ENCODE peak calls at places on chromosomes 11 and 22, in five cellular contexts. S is left ventricle myocardium inferior, K is mesenchymal stem cell, H is endodermal cell, N is fibroblast of lung. L is an unnamed sample. For H3K36me3 and H3K27me3, the result is how much of the 10 kb centered on the place peaks cover.

GRCh38 chr11:2074266-2074825 is 64.8 kb downstream of the IGF2 start:
- DNase-seq in S (no peak), K (no peak), H (peak), N (no peak), L (no peak)

GRCh38 chr11:112584674-112585073 is 324.0 kb upstream of the PLET1 start:
- DNase-seq in S (no peak), K (no peak), H (peak), N (no peak), L (no peak)

GRCh38 chr11:61762798-61763197 is 10.4 kb downstream of the MYRF start:
- DNase-seq in S (no peak), K (no peak), H (no peak), N (no peak), L (no peak)

GRCh38 chr11:28619870-28620540 is 511.8 kb downstream of the METTL15 start:
- DNase-seq in S (no peak), K (peak), H (no peak), N (peak), L (no peak)

GRCh38 chr11:100759856-100760255 is 72.8 kb downstream of the ARHGAP42 start:
- DNase-seq in S (no peak), K (no peak), H (no peak), N (no peak), L (no peak)

GRCh38 chr11:118334746-118335145 is 7.8 kb downstream of the CD3D start:
- DNase-seq in S (no peak), K (no peak), H (no peak), N (no peak), L (no peak)

GRCh38 chr11:11010624-11011127 is 152.8 kb upstream of the ZBED5 start:
- DNase-seq in S (peak), K (peak), H (peak), N (peak), L (no peak)

GRCh38 chr11:2990617-2991476 is 1.3 kb downstream of the NAP1L4 start:
- DNase-seq in S (no peak), K (peak), H (no peak), N (peak), L (no peak)

GRCh38 chr11:68146704-68147474 is 25.7 kb upstream of the CHKA start:
- DNase-seq in S (no peak), K (peak), H (peak), N (peak), L (no peak)

GRCh38 chr22:44816141-44816540 is 63.8 kb downstream of the ARHGAP8 start:
- DNase-seq in S (peak), K (no peak), H (peak), N (no peak), L (no peak)

GRCh38 chr11:9853929-9854557 is 190.2 kb downstream of the SWAP70 start:
- DNase-seq in S (no peak), K (no peak), H (no peak), N (no peak), L (no peak)

GRCh38 chr22:42929838-42930155 is 72.7 kb upstream of the ARFGAP3 start:
- DNase-seq in S (no peak), K (no peak), H (no peak), N (no peak), L (no peak)

GRCh38 chr11:72072348-72072747 is 8.0 kb downstream of the NUMA1 start:
- DNase-seq in S (no peak), K (peak), H (no peak), N (peak), L (peak)

GRCh38 chr11:91641153-91641552 is 583.5 kb upstream of the FAT3 start:
- DNase-seq in S (no peak), K (no peak), H (no peak), N (no peak), L (no peak)

GRCh38 chr22:29275819-29276565 is 7.9 kb downstream of the EWSR1 start:
- DNase-seq in S (no peak), K (no peak), H (no peak), N (no peak), L (no peak)

GRCh38 chr11:64752106-64752970 is 7.4 kb downstream of the PYGM start:
- DNase-seq in S (no peak), K (no peak), H (no peak), N (no peak), L (no peak)

GRCh38 chr11:69387409-69387885 is 93.5 kb downstream of the MYEOV start:
- DNase-seq in S (no peak), K (no peak), H (no peak), N (no peak), L (no peak)

GRCh38 chr11:31106963-31107576 is 262.5 kb downstream of the DCDC1 start:
- DNase-seq in S (peak), K (peak), H (peak), N (peak), L (no peak)

GRCh38 chr22:19962246-19962908 is 20.8 kb upstream of the TXNRD2 start:
- DNase-seq in S (peak), K (peak), H (peak), N (peak), L (no peak)

GRCh38 chr11:7252683-7253213 is 1.0 kb downstream of the SYT9 start:
- DNase-seq in S (no peak), K (no peak), H (no peak), N (no peak), L (no peak)

GRCh38 chr11:130760515-130761125 is 155.7 kb downstream of the SNX19 start:
- DNase-seq in S (no peak), K (no peak), H (peak), N (no peak), L (no peak)

GRCh38 chr22:43236401-43237166 is 49.6 kb upstream of the TTLL12 start:
- DNase-seq in S (peak), K (no peak), H (no peak), N (no peak), L (no peak)

GRCh38 chr11:78791254-78791653 is 216.6 kb upstream of the NARS2 start:
- DNase-seq in S (no peak), K (peak), H (no peak), N (peak), L (no peak)

GRCh38 chr22:29245626-29246385 is 22.0 kb downstream of the RHBDD3 start:
- DNase-seq in S (peak), K (peak), H (peak), N (peak), L (no peak)

GRCh38 chr22:42179616-42180015 is 49.0 kb upstream of the CYP2D6 start:
- DNase-seq in S (no peak), K (peak), H (peak), N (peak), L (peak)

GRCh38 chr11:63595296-63595695 is 18.9 kb downstream of the PLAAT3 start:
- DNase-seq in S (no peak), K (no peak), H (peak), N (peak), L (no peak)

GRCh38 chr11:61921446-61921845 is 4.1 kb upstream of the RAB3IL1 start:
- DNase-seq in S (no peak), K (no peak), H (no peak), N (no peak), L (no peak)

GRCh38 chr22:30511109-30511508 is 5.6 kb upstream of the SEC14L4 start:
- DNase-seq in S (no peak), K (no peak), H (no peak), N (no peak), L (no peak)

GRCh38 chr11:614091-614582 is 1.6 kb downstream of the IRF7 start:
- DNase-seq in S (no peak), K (no peak), H (no peak), N (no peak), L (no peak)

GRCh38 chr11:72245232-72245816 is 1.3 kb upstream of the PHOX2A start:
- DNase-seq in S (no peak), K (no peak), H (peak), N (no peak), L (no peak)

GRCh38 chr11:64305691-64306562 is 603 bp downstream of the ESRRA start:
- DNase-seq in S (peak), K (peak), H (peak), N (peak), L (no peak)

GRCh38 chr11:69558519-69558941 is 77.1 kb downstream of the LINC01488 start:
- DNase-seq in S (no peak), K (no peak), H (no peak), N (no peak), L (no peak)

GRCh38 chr11:65941720-65942310 is 3.5 kb upstream of the TSGA10IP start:
- DNase-seq in S (no peak), K (no peak), H (no peak), N (no peak), L (no peak)

GRCh38 chr11:128582496-128583366 is 4.6 kb downstream of the ETS1 start:
- DNase-seq in S (no peak), K (peak), H (peak), N (peak), L (peak)

GRCh38 chr11:68503792-68504191 is 43.2 kb downstream of the PPP6R3 start:
- DNase-seq in S (no peak), K (no peak), H (no peak), N (no peak), L (no peak)

GRCh38 chr22:26588749-26589366 is 1.1 kb downstream of the TPST2 start:
- DNase-seq in S (no peak), K (no peak), H (no peak), N (no peak), L (no peak)

GRCh38 chr22:48098936-48099245 is 1336.4 kb downstream of the TBC1D22A start:
- DNase-seq in S (no peak), K (no peak), H (peak), N (no peak), L (no peak)
- H3K4me3 ChIP-seq in S (no peak), K (no peak), H (no peak), N (no peak), L (no peak)

DNA sequence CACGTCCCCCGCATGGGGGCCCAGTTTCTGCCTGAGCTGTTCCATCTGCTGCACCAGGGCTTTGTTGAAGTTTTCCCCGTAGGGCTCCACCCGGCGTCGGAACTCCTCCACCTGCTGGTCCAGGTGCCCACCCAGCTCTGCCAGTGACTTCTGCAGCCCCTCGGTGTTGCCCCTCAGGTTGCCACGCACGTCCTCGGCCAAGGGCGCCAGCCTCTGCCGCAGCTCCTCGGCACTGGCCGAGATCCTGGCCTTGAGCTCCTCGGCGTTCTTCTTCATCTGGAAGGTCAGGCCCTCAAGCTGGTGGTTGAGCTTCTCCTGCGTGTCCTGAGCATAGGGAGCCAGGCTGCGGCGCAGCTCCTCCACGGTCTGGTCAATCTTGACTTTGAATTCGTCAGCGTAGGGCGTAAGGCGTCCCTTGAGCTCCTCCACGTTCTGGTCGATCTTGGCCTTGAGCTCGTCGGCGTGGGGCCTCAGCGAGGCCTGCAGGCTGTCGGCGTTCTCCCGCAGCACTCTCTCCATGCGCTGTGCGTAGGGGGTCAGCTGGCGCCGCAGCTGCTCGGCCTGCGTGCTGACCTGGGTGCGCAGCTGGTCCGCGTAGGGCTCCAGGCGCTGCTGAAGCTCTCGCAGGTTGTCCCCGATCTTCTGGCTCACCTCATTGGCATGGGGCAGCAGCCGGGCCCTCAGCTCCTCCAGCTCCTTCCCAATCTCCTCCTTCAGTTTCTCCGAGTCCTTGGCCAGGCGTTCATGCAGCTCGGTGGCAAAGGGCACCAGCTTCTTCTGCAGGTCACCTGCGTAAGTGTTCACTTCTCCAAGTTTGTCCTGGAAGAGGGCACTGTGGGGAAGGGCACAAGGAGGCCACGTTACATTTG is 1.8 kb downstream of the APOA4 start:
- DNase-seq in S (no peak), K (no peak), H (no peak), N (no peak), L (no peak)
- H3K36me3 ChIP-seq in S (under half), K (under half), H (under half), N (under half), L (under half)

GRCh38 chr22:49297286-49297870 is 530.3 kb downstream of the BRD1 start:
- DNase-seq in S (no peak), K (no peak), H (no peak), N (no peak), L (no peak)

GRCh38 chr22:49299821-49300231 is 527.8 kb downstream of the BRD1 start:
- DNase-seq in S (no peak), K (no peak), H (peak), N (no peak), L (no peak)

GRCh38 chr22:49298834-49299750 is 528.6 kb downstream of the BRD1 start:
- DNase-seq in S (no peak), K (no peak), H (no peak), N (no peak), L (no peak)

GRCh38 chr22:49296561-49296960 is 531.1 kb downstream of the BRD1 start:
- DNase-seq in S (no peak), K (no peak), H (peak), N (no peak), L (no peak)

DNA sequence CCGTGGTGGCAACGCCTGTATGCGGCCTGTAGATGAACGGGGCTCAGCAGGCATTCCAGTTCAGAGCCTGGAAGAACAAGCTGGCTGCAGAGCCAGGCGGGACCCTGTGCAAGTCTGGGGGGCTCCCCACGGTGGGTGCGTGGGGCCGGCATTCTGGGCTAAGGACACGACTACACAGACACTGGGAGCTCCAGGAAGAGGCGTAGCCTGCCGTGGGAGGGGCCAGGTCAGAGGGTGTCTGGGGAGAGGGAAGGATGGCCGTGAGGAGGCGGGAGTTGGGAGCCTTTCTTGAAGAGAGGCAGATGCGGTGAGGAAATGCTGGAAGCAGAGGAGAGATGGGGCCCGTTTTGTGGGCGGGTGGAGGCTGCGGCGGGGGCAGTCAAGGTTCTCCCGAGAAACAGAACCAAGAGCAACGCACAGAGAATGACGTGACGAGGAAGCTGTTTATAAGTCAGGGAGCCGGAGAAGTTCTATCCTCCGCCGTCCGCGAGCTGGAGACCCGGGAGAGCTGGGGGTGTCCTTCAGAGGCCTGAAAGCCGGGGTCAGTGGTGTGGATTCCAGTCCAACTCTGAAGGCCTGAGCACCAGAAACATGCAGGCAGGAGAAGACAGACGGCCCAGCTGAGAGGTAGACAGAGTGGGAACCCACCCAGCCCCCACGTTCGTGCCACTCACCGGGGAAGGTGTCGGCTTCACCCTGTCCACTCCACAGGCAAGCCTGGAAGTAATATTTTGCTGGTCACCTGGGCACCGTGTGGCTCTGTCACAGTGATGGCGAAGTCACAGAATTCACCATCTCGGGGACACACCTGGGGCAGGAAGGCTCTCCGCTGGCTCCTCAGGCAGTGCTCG is 529.6 kb downstream of the BRD1 start:
- DNase-seq in S (no peak), K (no peak), H (peak), N (no peak), L (no peak)
- H3K27me3 ChIP-seq in S (under half), K (under half), H (under half), N (under half), L (under half)

DNA sequence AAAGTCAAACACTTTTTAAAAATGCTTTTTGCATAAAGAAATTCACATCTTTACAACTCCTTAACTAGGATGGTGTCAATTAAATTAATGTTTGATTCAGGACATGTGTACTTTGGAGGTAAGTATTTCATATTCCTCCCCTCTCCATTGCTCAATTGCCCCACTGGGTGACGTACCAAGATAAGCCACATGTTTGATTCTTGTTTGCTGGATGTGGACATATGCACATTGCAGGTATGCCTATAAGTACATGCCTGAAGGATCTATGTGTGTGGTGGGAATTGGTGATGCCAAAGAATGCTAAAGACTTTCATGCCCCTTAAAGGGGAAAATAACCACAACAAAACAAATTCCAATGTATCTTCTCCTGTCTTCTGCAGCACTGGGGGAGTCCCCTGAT is 5.8 kb downstream of the CD44 start:
- DNase-seq in S (no peak), K (peak), H (no peak), N (peak), L (no peak)
- H3K4me3 ChIP-seq in S (no peak), K (peak), H (no peak), N (peak), L (no peak)

DNA sequence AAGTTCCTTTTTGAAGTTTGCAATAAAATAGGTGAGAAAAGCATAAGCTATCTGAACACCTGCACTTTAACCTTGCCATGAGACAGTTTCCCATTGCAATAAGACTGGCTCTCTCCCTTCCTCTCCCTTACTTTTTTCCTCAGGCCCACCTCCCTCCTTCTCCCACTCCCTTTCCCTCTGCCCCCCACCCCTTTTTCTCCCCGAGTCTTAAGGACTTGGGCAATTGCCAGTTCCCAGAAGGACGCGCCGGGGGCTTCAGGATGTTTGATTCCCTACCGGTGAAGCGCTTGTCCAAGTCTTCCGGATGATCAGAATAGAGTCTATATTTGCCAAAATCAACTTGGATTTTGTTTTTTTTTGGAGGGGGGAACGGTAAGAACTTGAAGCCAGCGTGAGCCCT is 2.1 kb upstream of the DBX1 start:
- DNase-seq in S (no peak), K (no peak), H (peak), N (no peak), L (no peak)
- H3K36me3 ChIP-seq in S (under half), K (under half), H (under half), N (under half), L (under half)

L was measured in BJ.